ENCODE peak calls at places on chromosome X, in nine cellular contexts. E is GM10248, K is cardiac muscle cell, X is nephron progenitor cell, Z is mesothelial cell of epicardium, P is A549, B is thoracic aorta, Y is tibial artery, Q is PC-3. L is an unnamed sample.

GRCh38 chrX:10741003-10741402 is 120.6 kb upstream of the MID1 start:
- DNase-seq in E (no peak), K (no peak), X (no peak), Z (no peak), P (no peak), B (no peak), Y (no peak), Q (no peak), L (no peak)

GRCh38 chrX:53714580-53715335 is 28.2 kb upstream of the HUWE1 start:
- DNase-seq in E (peak), K (no peak), X (no peak), Z (no peak), P (no peak), B (no peak), Y (no peak), Q (peak), L (no peak)

GRCh38 chrX:83819304-83819703 is 41.6 kb upstream of the CYLC1 start:
- DNase-seq in E (no peak), K (no peak), X (no peak), Z (no peak), P (no peak), B (no peak), Y (no peak), Q (no peak), L (no peak)

GRCh38 chrX:143853488-143853887 is 30.4 kb upstream of the UBE2NL start:
- DNase-seq in E (no peak), K (no peak), X (no peak), Z (no peak), P (no peak), B (no peak), Y (no peak), Q (no peak), L (no peak)

GRCh38 chrX:9464435-9465371 is at the start of gene TBL1X:
- DNase-seq in E (peak), K (peak), X (peak), Z (peak), P (peak), B (no peak), Y (peak), Q (peak), L (peak)

GRCh38 chrX:30309139-30309571 is at the start of gene NR0B1:
- DNase-seq in E (no peak), K (peak), X (peak), Z (no peak), P (peak), B (no peak), Y (no peak), Q (no peak), L (no peak)

GRCh38 chrX:46683023-46683422 is 75.9 kb downstream of the SLC9A7 start:
- DNase-seq in E (no peak), K (no peak), X (no peak), Z (no peak), P (no peak), B (no peak), Y (no peak), Q (peak), L (no peak)

GRCh38 chrX:120477453-120477852 is 8.4 kb upstream of the LAMP2 start:
- DNase-seq in E (no peak), K (no peak), X (no peak), Z (no peak), P (no peak), B (no peak), Y (no peak), Q (no peak), L (no peak)

GRCh38 chrX:150324035-150324728 is 38.9 kb upstream of the MAMLD1 start:
- DNase-seq in E (no peak), K (no peak), X (no peak), Z (no peak), P (peak), B (no peak), Y (no peak), Q (peak), L (no peak)

GRCh38 chrX:46837543-46838481 is 969 bp downstream of the RP2 start:
- DNase-seq in E (peak), K (no peak), X (no peak), Z (no peak), P (peak), B (no peak), Y (no peak), Q (peak), L (no peak)

GRCh38 chrX:110327336-110327735 is 9.5 kb upstream of the AMMECR1 start:
- DNase-seq in E (no peak), K (no peak), X (no peak), Z (no peak), P (no peak), B (no peak), Y (no peak), Q (no peak), L (no peak)

GRCh38 chrX:38060331-38060878 is 54.1 kb downstream of the SYTL5 start:
- DNase-seq in E (no peak), K (no peak), X (no peak), Z (no peak), P (no peak), B (no peak), Y (no peak), Q (peak), L (no peak)

GRCh38 chrX:50903387-50904027 is 7.0 kb upstream of the BMP15 start:
- DNase-seq in E (peak), K (peak), X (peak), Z (no peak), P (peak), B (no peak), Y (no peak), Q (peak), L (peak)

GRCh38 chrX:83260288-83260687 is 247.8 kb upstream of the POU3F4 start:
- DNase-seq in E (no peak), K (no peak), X (no peak), Z (no peak), P (no peak), B (no peak), Y (no peak), Q (no peak), L (no peak)

GRCh38 chrX:69070949-69071650 is 94.2 kb downstream of the PJA1 start:
- DNase-seq in E (no peak), K (peak), X (no peak), Z (no peak), P (no peak), B (peak), Y (peak), Q (no peak), L (no peak)

GRCh38 chrX:155216179-155216939 is at the start of gene VBP1:
- DNase-seq in E (peak), K (peak), X (peak), Z (peak), P (peak), B (peak), Y (peak), Q (peak), L (peak)
- TF ChIP-seq CTCF in E (peak), K (peak), X (peak), Z (peak), P (peak), B (peak), Y (peak), Q (peak), L (peak)

DNA sequence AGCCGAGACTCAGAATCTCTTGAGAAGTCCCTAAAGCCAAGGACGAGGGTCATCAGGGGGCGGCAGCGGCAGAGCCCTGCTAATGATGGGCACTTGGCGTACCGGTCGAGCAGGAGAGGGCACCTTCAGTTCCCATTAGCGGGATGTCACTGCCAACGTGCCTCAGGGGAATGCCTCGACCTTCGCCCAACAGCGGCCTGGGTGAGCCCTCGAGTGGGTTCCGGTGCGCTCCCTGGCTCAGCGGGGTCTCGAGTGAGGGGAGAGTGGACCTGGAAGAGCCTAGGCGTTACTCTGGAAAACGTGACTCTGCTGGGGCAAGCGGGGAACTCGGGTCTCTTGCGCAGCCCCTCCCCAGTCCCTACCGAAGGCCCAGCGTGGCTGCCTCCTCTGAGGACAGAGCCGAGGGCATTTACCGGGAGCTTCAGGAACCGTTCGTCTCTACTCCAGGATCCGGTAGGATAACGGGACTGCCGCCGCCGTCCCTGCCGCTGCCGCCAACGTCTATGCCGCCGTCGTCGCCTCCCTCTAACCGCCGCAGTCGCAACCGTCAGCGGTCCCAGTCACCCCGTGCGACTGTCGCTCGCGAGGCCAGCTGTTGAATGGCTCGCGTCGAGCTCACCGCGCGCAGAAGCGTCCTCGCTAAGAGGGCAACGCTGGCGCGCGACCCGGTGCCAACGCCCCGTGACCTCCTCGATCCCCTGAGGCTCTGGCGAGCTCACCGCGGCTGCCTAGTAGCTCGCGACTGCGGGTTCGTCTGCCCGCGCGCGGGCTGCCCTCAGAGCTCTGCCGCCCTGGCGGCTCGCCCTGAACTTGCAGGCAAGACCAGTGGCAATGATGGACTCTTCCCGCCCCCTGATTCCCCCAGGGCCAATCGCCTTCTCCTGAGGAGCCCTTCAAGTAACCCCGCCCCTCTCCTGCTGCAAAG is 37.1 kb downstream of the PGRMC1 start:
- DNase-seq in E (peak), K (peak), X (no peak), Z (no peak), P (no peak), B (no peak), Y (no peak), Q (no peak), L (no peak)
- TF ChIP-seq CTCF in E (no peak), K (peak), X (no peak), Z (no peak), P (no peak), B (no peak), Y (no peak), Q (no peak), L (no peak)

DNA sequence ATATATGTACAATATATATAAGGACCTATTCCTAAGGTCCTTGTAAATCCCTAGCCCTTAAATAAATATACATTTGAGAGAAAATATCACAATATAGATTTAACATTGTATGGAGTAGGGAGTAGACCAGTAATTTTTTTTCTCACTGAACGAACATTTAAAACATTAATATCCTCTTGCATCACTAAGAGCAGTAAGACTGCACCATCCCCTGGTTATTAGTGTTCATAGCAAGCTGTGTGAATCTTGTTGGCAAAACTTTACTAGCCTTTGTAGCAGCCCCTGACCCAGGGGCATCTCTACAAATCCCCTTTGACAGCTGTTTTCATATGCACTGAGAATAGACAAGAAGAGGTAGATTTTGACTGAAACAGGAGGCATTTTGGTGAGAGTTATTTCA is 146.5 kb downstream of the IL1RAPL2 start:
- DNase-seq in E (no peak), K (no peak), X (no peak), Z (no peak), P (no peak), B (no peak), Y (no peak), Q (peak), L (no peak)
- TF ChIP-seq CTCF in E (no peak), K (no peak), X (no peak), Z (no peak), P (no peak), B (no peak), Y (no peak), Q (peak), L (no peak)

GRCh38 chrX:125439194-125439849 is 119.7 kb downstream of the TEX13C start:
- DNase-seq in E (no peak), K (no peak), X (no peak), Z (no peak), P (no peak), B (no peak), Y (no peak), Q (no peak), L (no peak)

GRCh38 chrX:125436855-125437254 is 117.2 kb downstream of the TEX13C start:
- DNase-seq in E (no peak), K (peak), X (peak), Z (no peak), P (no peak), B (no peak), Y (no peak), Q (peak), L (no peak)
- TF ChIP-seq CTCF in E (peak), K (no peak), X (peak), Z (peak), P (peak), B (no peak), Y (no peak), Q (peak), L (peak)

DNA sequence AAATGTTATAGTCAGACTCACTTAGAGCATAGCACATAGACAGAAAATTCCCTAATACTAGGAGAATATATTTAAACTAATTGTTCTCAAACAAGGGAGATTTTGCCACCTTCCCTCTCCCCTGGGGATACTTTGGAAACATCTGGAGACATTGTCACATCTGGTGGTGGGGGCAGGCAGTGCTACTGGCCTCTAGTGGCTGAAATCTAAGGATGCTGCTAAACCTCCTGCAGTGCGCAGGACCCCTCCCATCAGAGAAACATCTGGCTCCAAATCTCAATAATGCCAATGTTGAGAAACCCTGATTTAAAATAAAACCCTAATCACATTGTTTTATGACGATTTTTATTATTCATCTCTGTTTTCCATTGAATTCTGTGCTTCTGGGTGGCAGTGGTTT is 244.9 kb downstream of the FRMPD4 start:
- DNase-seq in E (no peak), K (no peak), X (no peak), Z (no peak), P (peak), B (no peak), Y (no peak), Q (peak), L (no peak)
- TF ChIP-seq CTCF in E (no peak), K (peak), X (peak), Z (no peak), P (peak), B (no peak), Y (no peak), Q (peak), L (peak)

DNA sequence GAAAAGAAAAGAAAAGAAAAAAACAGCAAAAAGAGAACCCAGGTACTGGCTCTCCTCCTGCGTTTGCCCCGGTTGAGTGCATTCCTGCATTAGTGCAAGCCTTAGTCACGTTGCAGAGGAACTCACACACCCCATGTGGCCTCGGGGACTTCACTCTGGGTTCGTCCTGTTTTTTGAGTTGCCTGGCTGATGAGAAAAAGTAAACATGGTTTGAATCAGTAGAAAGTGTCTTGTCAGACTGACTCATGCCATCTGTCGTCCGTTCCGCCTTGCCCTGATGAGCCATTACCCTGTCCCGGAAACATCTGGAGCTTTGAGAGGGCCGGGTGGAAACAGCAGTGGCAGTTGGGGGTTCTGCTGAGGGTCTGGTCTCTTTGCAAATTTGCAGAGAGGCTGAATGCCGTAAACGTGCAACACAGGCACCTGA is 16.3 kb downstream of the CD99 start:
- DNase-seq in E (peak), K (no peak), X (peak), Z (no peak), P (peak), B (peak), Y (peak), Q (peak), L (no peak)
- TF ChIP-seq CTCF in E (peak), K (no peak), X (no peak), Z (no peak), P (no peak), B (no peak), Y (no peak), Q (no peak), L (no peak)

DNA sequence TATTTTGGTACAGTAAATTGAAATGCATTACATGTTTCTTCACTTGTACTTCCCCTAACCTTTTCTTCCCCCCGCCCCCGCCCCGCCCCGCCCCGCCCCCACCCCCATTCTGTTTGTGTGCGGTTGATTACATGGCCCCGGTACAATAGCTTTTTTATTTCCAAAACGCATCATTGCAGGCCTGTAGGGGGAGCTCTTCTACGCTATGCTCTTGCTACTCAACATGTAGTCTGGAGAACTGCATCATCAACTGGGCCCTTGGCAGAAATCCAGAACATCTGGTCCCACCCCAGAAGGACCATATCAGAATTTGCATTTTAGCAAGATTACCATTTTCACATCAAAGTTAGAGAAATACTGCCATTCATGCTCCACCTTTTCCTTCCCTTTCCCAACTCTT is 333.3 kb upstream of the DDX53 start:
- DNase-seq in E (peak), K (peak), X (peak), Z (no peak), P (no peak), B (no peak), Y (no peak), Q (peak), L (no peak)
- TF ChIP-seq CTCF in E (no peak), K (peak), X (no peak), Z (no peak), P (no peak), B (no peak), Y (no peak), Q (peak), L (peak)

L was measured in progenitor cell of endocrine pancreas.